ENCODE peak calls at places on chromosome 10, in seven cellular contexts. N is CD4-positive, alpha-beta memory T cell; E is fibroblast of lung; A is mesendoderm; V is CD8-positive, alpha-beta T cell; R is mammary epithelial cell; T is stomach. K is an unnamed sample.

GRCh38 chr10:21985541-21985940 is 18.0 kb downstream of the DNAJC1 start:
- DNase-seq in N (no peak), E (peak; percentile 75), A (no peak), V (no peak), R (no peak), T (no peak), K (no peak)

GRCh38 chr10:78741541-78741940 is 327.2 kb upstream of the ZMIZ1 start:
- DNase-seq in N (no peak), E (peak; percentile 62), A (no peak), V (no peak), R (no peak), T (no peak), K (no peak)

GRCh38 chr10:78300526-78300925 is 266.9 kb downstream of the RPS24 start:
- DNase-seq in N (no peak), E (no peak), A (no peak), V (no peak), R (no peak), T (no peak), K (no peak)

GRCh38 chr10:63409465-63410027 is 56.2 kb downstream of the JMJD1C start:
- DNase-seq in N (no peak), E (peak; percentile 43), A (peak; percentile 66), V (no peak), R (peak; percentile 11), T (no peak), K (no peak)

GRCh38 chr10:67110286-67110685 is 184.4 kb downstream of the LRRTM3 start:
- DNase-seq in N (no peak), E (no peak), A (no peak), V (no peak), R (no peak), T (no peak), K (no peak)

GRCh38 chr10:87095241-87095945 is 387 bp downstream of the SHLD2 start:
- DNase-seq in N (peak; percentile 87), E (peak; percentile 86), A (peak; percentile 84), V (peak; percentile 77), R (peak; percentile 86), T (peak; percentile 77), K (peak; percentile 84)

GRCh38 chr10:1154531-1154930 is 98.3 kb downstream of the WDR37 start:
- DNase-seq in N (no peak), E (no peak), A (no peak), V (no peak), R (no peak), T (peak; percentile 18), K (peak; percentile 66)

GRCh38 chr10:132066186-132066585 is 440 bp downstream of the JAKMIP3 start:
- DNase-seq in N (no peak), E (no peak), A (no peak), V (no peak), R (peak; percentile 15), T (no peak), K (peak; percentile 48)

GRCh38 chr10:930415-931325 is 835 bp downstream of the LARP4B start:
- DNase-seq in N (peak; percentile 28), E (peak; percentile 22), A (peak; percentile 78), V (peak; percentile 22), R (peak; percentile 50), T (peak; percentile 74), K (peak; percentile 84)

GRCh38 chr10:14487511-14487909 is 156.8 kb upstream of the FRMD4A start:
- DNase-seq in N (no peak), E (peak; percentile 91), A (no peak), V (no peak), R (peak; percentile 60), T (no peak), K (no peak)

GRCh38 chr10:108374991-108375390 is 1210.5 kb upstream of the SORCS1 start:
- DNase-seq in N (no peak), E (no peak), A (no peak), V (no peak), R (no peak), T (no peak), K (no peak)

GRCh38 chr10:121158988-121159579 is 307.9 kb downstream of the WDR11 start:
- DNase-seq in N (no peak), E (no peak), A (no peak), V (no peak), R (peak; percentile 94), T (peak; percentile 40), K (no peak)

GRCh38 chr10:5317547-5318107 is 47.1 kb upstream of the UCN3 start:
- DNase-seq in N (peak; percentile 45), E (peak; percentile 20), A (peak; percentile 18), V (peak; percentile 18), R (peak; percentile 94), T (no peak), K (no peak)

GRCh38 chr10:101466016-101466912 is 112.3 kb downstream of the BTRC start:
- DNase-seq in N (no peak), E (no peak), A (no peak), V (no peak), R (no peak), T (no peak), K (no peak)

GRCh38 chr10:127524229-127524628 is 24.9 kb upstream of the NPS start:
- DNase-seq in N (no peak), E (no peak), A (peak; percentile 75), V (no peak), R (no peak), T (no peak), K (peak; percentile 66)

GRCh38 chr10:12221323-12222298 is 25.6 kb downstream of the CDC123 start:
- DNase-seq in N (no peak), E (no peak), A (peak; percentile 57), V (no peak), R (peak; percentile 6), T (no peak), K (no peak)

GRCh38 chr10:128274938-128275337 is 148.7 kb upstream of the MKI67 start:
- DNase-seq in N (no peak), E (no peak), A (no peak), V (no peak), R (no peak), T (no peak), K (no peak)

GRCh38 chr10:120738658-120739057 is 112.5 kb upstream of the WDR11 start:
- DNase-seq in N (no peak), E (no peak), A (peak; percentile 94), V (no peak), R (no peak), T (no peak), K (no peak)

GRCh38 chr10:29239569-29240472 is 49.0 kb upstream of the LYZL1 start:
- DNase-seq in N (no peak), E (peak; percentile 31), A (peak; percentile 86), V (no peak), R (no peak), T (no peak), K (peak; percentile 69)

GRCh38 chr10:24771943-24772747 is 48.5 kb upstream of the ARHGAP21 start:
- DNase-seq in N (no peak), E (peak; percentile 43), A (peak; percentile 9), V (no peak), R (no peak), T (no peak), K (no peak)

GRCh38 chr10:12135631-12136030 is 6.2 kb downstream of the SEC61A2 start:
- DNase-seq in N (no peak), E (no peak), A (no peak), V (no peak), R (no peak), T (no peak), K (no peak)

GRCh38 chr10:1128649-1129048 is 72.5 kb downstream of the WDR37 start:
- DNase-seq in N (no peak), E (no peak), A (no peak), V (no peak), R (no peak), T (no peak), K (peak; percentile 16)

GRCh38 chr10:109895848-109896247 is 27.5 kb downstream of the XPNPEP1 start:
- DNase-seq in N (no peak), E (no peak), A (no peak), V (no peak), R (no peak), T (no peak), K (no peak)

GRCh38 chr10:109892885-109893284 is 30.4 kb downstream of the XPNPEP1 start:
- DNase-seq in N (no peak), E (no peak), A (no peak), V (no peak), R (no peak), T (no peak), K (no peak)

GRCh38 chr10:109894516-109894915 is 28.8 kb downstream of the XPNPEP1 start:
- DNase-seq in N (no peak), E (peak; percentile 94), A (no peak), V (no peak), R (peak; percentile 89), T (peak; percentile 61), K (no peak)

GRCh38 chr10:109893371-109893770 is 29.9 kb downstream of the XPNPEP1 start:
- DNase-seq in N (no peak), E (no peak), A (no peak), V (no peak), R (no peak), T (no peak), K (no peak)

GRCh38 chr10:109895095-109895818 is 28.1 kb downstream of the XPNPEP1 start:
- DNase-seq in N (no peak), E (peak; percentile 51), A (no peak), V (no peak), R (no peak), T (peak; percentile 36), K (no peak)
- H3K4me3 ChIP-seq in N (no peak overlapping the region), E (no peak overlapping the region), A (no peak overlapping the region), V (no peak overlapping the region), R (no peak overlapping the region), T (no peak overlapping the region), K (no peak overlapping the region)

GRCh38 chr10:133080683-133081040 is 7.1 kb upstream of the ADGRA1 start:
- DNase-seq in N (no peak), E (no peak), A (no peak), V (no peak), R (no peak), T (no peak), K (no peak)
- H3K36me3 ChIP-seq in N (no peaks in the 10 kb centered on the region), E (no peaks in the 10 kb centered on the region), A (no peaks in the 10 kb centered on the region), V (no peaks in the 10 kb centered on the region), R (no peaks in the 10 kb centered on the region), T (no peaks in the 10 kb centered on the region), K (no peaks in the 10 kb centered on the region)

GRCh38 chr10:88946200-88946599 is 6.4 kb downstream of the ACTA2 start:
- DNase-seq in N (no peak), E (no peak), A (no peak), V (no peak), R (no peak), T (no peak), K (no peak)
- H3K4me3 ChIP-seq in N (no peak overlapping the region), E (no peak overlapping the region), A (no peak overlapping the region), V (no peak overlapping the region), R (no peak overlapping the region), T (no peak overlapping the region), K (no peak overlapping the region)

DNA sequence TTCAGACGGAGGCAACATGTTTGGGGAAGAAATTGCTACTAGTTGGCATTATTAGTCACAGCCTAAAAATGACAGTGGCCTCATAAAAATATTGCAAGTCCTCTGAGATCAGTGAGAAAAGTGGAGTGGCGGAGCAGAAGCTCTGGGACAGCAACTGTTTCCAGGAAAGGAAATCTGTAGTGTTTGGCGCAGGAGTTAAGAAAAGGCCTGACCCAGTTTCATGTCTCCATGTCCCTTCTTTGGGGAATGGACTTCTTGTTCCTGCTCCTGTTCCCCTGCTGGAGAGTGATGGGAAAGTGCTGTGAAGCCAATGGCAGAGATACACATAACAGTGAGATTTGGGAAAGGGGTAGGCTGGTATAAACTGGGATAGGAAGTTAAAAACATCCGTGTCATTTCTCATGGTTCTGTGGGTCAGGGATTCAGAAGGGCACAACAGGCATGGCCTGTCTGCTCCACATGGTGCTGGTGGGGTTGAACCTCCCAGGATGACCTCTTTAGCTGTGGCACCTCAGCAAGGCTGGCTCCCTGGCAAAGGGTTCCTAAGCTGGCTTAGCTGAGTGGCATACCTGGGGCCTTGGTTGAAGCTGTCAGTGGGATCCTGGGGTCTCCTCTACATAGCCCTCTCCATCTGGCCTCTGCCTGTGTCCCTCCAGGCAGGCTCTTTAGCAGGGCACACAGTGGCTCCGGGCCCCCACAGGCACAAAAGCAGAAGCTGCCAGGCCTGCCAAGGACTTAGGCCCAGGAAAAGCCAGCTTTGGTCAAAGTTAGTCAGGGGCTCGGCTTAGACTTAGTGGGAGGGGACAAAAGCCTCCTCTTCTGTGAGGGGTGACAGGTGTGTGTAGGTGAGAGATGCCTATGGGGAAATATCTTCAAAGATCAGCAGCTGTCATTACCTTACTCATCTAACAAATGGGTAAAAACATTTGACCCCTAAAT is 77.7 kb downstream of the WDFY4 start:
- DNase-seq in N (no peak), E (no peak), A (no peak), V (no peak), R (no peak), T (no peak), K (no peak)
- H3K36me3 ChIP-seq in N (no peaks in the 10 kb centered on the region), E (no peaks in the 10 kb centered on the region), A (no peaks in the 10 kb centered on the region), V (no peaks in the 10 kb centered on the region), R (no peaks in the 10 kb centered on the region), T (no peaks in the 10 kb centered on the region), K (no peaks in the 10 kb centered on the region)